ENCODE peak calls at places on chromosomes 3 and 15, in ten cellular contexts. X is astrocyte, N is IMR-90, H is PC-3, R is K562, B is GM12878, J is neural progenitor cell, I is fibroblast of lung, W is DND-41, S is GM23338. Z is an unnamed sample.

GRCh38 chr3:105435277-105435676 is 68.6 kb downstream of the ALCAM start:
- DNase-seq in R (no peak), N (no peak), S (no peak), H (no peak), I (no peak), J (no peak), X (no peak), B (no peak), W (no peak), Z (no peak)

GRCh38 chr3:129577356-129577755 is 29.1 kb downstream of the PLXND1 start:
- DNase-seq in W (peak), N (no peak), H (no peak), X (no peak), J (no peak), S (no peak), B (no peak), I (peak), R (no peak), Z (no peak)

GRCh38 chr3:8589880-8590556 is 54.6 kb downstream of the SSUH2 start:
- DNase-seq in I (peak), N (peak), H (no peak), X (peak), R (no peak), B (no peak), J (no peak), S (no peak), W (no peak), Z (no peak)

GRCh38 chr3:162337630-162338029 is 841.0 kb downstream of the OTOL1 start:
- DNase-seq in B (no peak), S (no peak), W (no peak), I (peak), N (peak), R (no peak), H (peak), X (no peak), J (no peak), Z (no peak)

GRCh38 chr15:75785771-75786563 is 57.3 kb upstream of the UBE2Q2 start:
- DNase-seq in J (peak), S (peak), W (no peak), I (peak), B (no peak), H (no peak), N (no peak), R (peak), X (no peak), Z (no peak)

GRCh38 chr3:46312996-46313395 is 40.9 kb upstream of the CCR2 start:
- DNase-seq in H (peak), I (peak), J (no peak), B (no peak), X (no peak), S (no peak), N (no peak), R (no peak), W (no peak), Z (no peak)

GRCh38 chr15:61141497-61142125 is 87.5 kb downstream of the RORA start:
- DNase-seq in N (no peak), S (peak), I (no peak), R (no peak), W (no peak), H (no peak), B (no peak), J (no peak), X (no peak), Z (no peak)

GRCh38 chr3:124791639-124792111 is 61.4 kb downstream of the UMPS start:
- DNase-seq in R (no peak), N (peak), X (peak), S (no peak), J (no peak), I (peak), H (no peak), W (peak), B (no peak), Z (peak)

DNA sequence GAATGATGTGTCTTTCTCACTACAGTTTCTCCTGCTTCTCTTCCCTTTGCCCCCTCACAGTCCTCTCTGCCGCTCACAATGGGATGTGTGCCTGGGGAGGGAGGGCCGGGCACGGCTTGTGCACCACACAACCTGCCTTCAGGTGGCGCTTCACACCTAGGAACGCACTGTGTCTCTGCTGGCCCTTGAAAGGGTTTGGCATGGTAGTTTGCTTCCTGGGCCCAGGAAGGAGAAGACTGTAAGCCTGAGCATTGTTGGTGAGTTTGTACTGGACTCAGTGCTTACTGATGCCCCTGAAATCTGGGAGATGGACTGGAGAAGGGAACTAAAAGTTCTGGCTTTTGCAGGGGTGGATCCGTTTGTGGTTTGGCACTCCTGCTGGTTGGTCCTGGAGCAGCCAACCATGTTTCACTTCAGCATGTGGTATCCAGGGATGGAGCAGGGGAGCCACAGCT is 9.2 kb downstream of the ALPK3 start:
- DNase-seq in S (peak), X (no peak), R (peak), J (peak), B (no peak), N (no peak), H (peak), W (no peak), I (no peak), Z (no peak)
- TF ChIP-seq CTCF in S (peak), X (no peak), R (peak), J (peak), B (peak), N (no peak), H (peak), W (peak), I (no peak), Z (peak)

DNA sequence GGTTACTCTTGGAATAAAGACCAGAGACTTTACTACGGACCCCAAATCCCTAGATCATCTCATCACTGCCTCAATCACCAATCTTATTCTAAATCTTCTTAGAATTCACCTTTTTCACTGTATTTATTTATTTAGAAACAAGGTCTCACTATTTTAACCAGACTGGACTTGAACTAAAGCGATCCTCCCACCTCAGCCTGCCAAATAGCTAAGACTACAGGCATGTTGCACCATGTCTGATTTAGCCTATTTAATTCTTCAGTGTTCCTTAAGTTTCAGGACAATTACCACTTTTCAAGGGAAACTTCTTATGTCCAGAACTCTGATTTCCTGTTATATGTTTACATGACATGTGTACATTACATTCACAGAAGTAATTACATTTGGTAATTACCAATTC is 238.0 kb upstream of the COL8A1 start:
- DNase-seq in H (no peak), W (no peak), B (no peak), I (no peak), X (no peak), J (no peak), R (no peak), S (no peak), N (no peak), Z (no peak)
- H2AFZ ChIP-seq in H (no peak), W (no peak), B (no peak), I (no peak), X (no peak), J (no peak), R (no peak), S (no peak), N (no peak), Z (no peak)

GRCh38 chr3:43298761-43299160 is 12.4 kb downstream of the SNRK start:
- DNase-seq in N (no peak), H (no peak), W (no peak), S (no peak), I (no peak), R (no peak), X (no peak), B (no peak), J (no peak), Z (no peak)
- H3K4me3 ChIP-seq in N (no peak), H (no peak), W (no peak), S (no peak), I (no peak), R (no peak), X (no peak), B (no peak), J (no peak), Z (no peak)

GRCh38 chr3:38782148-38782547 is 33.9 kb downstream of the SCN10A start:
- DNase-seq in S (no peak), X (no peak), J (no peak), I (no peak), W (peak), R (no peak), B (no peak), N (no peak), H (peak), Z (no peak)
- TF ChIP-seq CTCF in S (no peak), X (no peak), J (no peak), I (no peak), W (peak), R (no peak), B (peak), N (no peak), H (peak), Z (no peak)

GRCh38 chr15:57522148-57522547 is 69.6 kb upstream of the MYZAP start:
- DNase-seq in J (no peak), S (no peak), N (no peak), W (no peak), I (no peak), H (peak), R (no peak), B (no peak), X (no peak), Z (no peak)
- H2AFZ ChIP-seq in J (no peak), S (no peak), N (no peak), W (no peak), I (no peak), H (peak), R (no peak), B (no peak), X (no peak), Z (no peak)

GRCh38 chr3:66153471-66153870 is 67.3 kb upstream of the SLC25A26 start:
- DNase-seq in X (peak), R (no peak), J (peak), W (no peak), S (peak), N (no peak), H (no peak), B (no peak), I (no peak), Z (no peak)
- H3K4me3 ChIP-seq in X (peak), R (no peak), J (peak), W (no peak), S (no peak), N (no peak), H (no peak), B (no peak), I (peak), Z (no peak)